ENCODE peak calls at places on chromosomes 6 and 20, in eight cellular contexts. One of them, this sample, is unnamed.

GRCh38 chr20:51382986-51383821 is 159.3 kb downstream of the NFATC2 start:
- DNase-seq in right lobe of liver: no peak
- DNase-seq in Peyer's patch: no peak
- DNase-seq in adrenal gland: no peak
- DNase-seq in body of pancreas: peak; percentile 76
- DNase-seq in H1: no peak
- DNase-seq in HCT116: no peak
- DNase-seq in endothelial cell of umbilical vein: peak; percentile 88
- DNase-seq in this sample: no peak

GRCh38 chr20:4074877-4075455 is 59.6 kb upstream of the RNF24 start:
- DNase-seq in right lobe of liver: no peak
- DNase-seq in Peyer's patch: no peak
- DNase-seq in adrenal gland: peak; percentile 11
- DNase-seq in body of pancreas: no peak
- DNase-seq in H1: no peak
- DNase-seq in HCT116: no peak
- DNase-seq in endothelial cell of umbilical vein: no peak
- DNase-seq in this sample: no peak

GRCh38 chr6:70967049-70967448 is 10.2 kb upstream of the B3GAT2 start:
- DNase-seq in right lobe of liver: no peak
- DNase-seq in Peyer's patch: no peak
- DNase-seq in adrenal gland: no peak
- DNase-seq in body of pancreas: no peak
- DNase-seq in H1: no peak
- DNase-seq in HCT116: no peak
- DNase-seq in endothelial cell of umbilical vein: no peak
- DNase-seq in this sample: no peak

GRCh38 chr6:134849920-134850447 is 99.9 kb downstream of the ALDH8A1 start:
- DNase-seq in right lobe of liver: peak; percentile 85
- DNase-seq in Peyer's patch: no peak
- DNase-seq in adrenal gland: no peak
- DNase-seq in body of pancreas: no peak
- DNase-seq in H1: no peak
- DNase-seq in HCT116: no peak
- DNase-seq in endothelial cell of umbilical vein: no peak
- DNase-seq in this sample: no peak

GRCh38 chr20:14709439-14709838 is 372.0 kb upstream of the FLRT3 start:
- DNase-seq in right lobe of liver: no peak
- DNase-seq in Peyer's patch: no peak
- DNase-seq in adrenal gland: no peak
- DNase-seq in body of pancreas: no peak
- DNase-seq in H1: no peak
- DNase-seq in HCT116: no peak
- DNase-seq in endothelial cell of umbilical vein: no peak
- DNase-seq in this sample: no peak

GRCh38 chr6:40222354-40222753 is 288.1 kb upstream of the MOCS1 start:
- DNase-seq in right lobe of liver: no peak
- DNase-seq in Peyer's patch: no peak
- DNase-seq in adrenal gland: no peak
- DNase-seq in body of pancreas: no peak
- DNase-seq in H1: no peak
- DNase-seq in HCT116: no peak
- DNase-seq in endothelial cell of umbilical vein: no peak
- DNase-seq in this sample: no peak

GRCh38 chr20:7500362-7500761 is 439.9 kb downstream of the HAO1 start:
- DNase-seq in right lobe of liver: no peak
- DNase-seq in Peyer's patch: no peak
- DNase-seq in adrenal gland: no peak
- DNase-seq in body of pancreas: no peak
- DNase-seq in H1: no peak
- DNase-seq in HCT116: no peak
- DNase-seq in endothelial cell of umbilical vein: no peak
- DNase-seq in this sample: no peak

GRCh38 chr6:15255481-15256414 is 9.9 kb downstream of the JARID2 start:
- DNase-seq in right lobe of liver: no peak
- DNase-seq in Peyer's patch: peak; percentile 57
- DNase-seq in adrenal gland: no peak
- DNase-seq in body of pancreas: no peak
- DNase-seq in H1: no peak
- DNase-seq in HCT116: no peak
- DNase-seq in endothelial cell of umbilical vein: no peak
- DNase-seq in this sample: no peak

GRCh38 chr6:121686611-121687023 is 251.2 kb downstream of the GJA1 start:
- DNase-seq in right lobe of liver: peak; percentile 50
- DNase-seq in Peyer's patch: no peak
- DNase-seq in adrenal gland: peak; percentile 15
- DNase-seq in body of pancreas: no peak
- DNase-seq in H1: peak; percentile 3
- DNase-seq in HCT116: no peak
- DNase-seq in endothelial cell of umbilical vein: no peak
- DNase-seq in this sample: no peak

GRCh38 chr6:157708239-157708638 is 114.8 kb upstream of the SNX9 start:
- DNase-seq in right lobe of liver: no peak
- DNase-seq in Peyer's patch: no peak
- DNase-seq in adrenal gland: no peak
- DNase-seq in body of pancreas: no peak
- DNase-seq in H1: no peak
- DNase-seq in HCT116: no peak
- DNase-seq in endothelial cell of umbilical vein: no peak
- DNase-seq in this sample: no peak

GRCh38 chr6:130885392-130886192 is 58.4 kb downstream of the SMLR1 start:
- DNase-seq in right lobe of liver: no peak
- DNase-seq in Peyer's patch: no peak
- DNase-seq in adrenal gland: peak; percentile 73
- DNase-seq in body of pancreas: peak; percentile 83
- DNase-seq in H1: no peak
- DNase-seq in HCT116: peak; percentile 80
- DNase-seq in endothelial cell of umbilical vein: peak; percentile 79
- DNase-seq in this sample: peak; percentile 72

GRCh38 chr6:45687570-45687969 is 309.8 kb upstream of the SUPT3H start:
- DNase-seq in right lobe of liver: no peak
- DNase-seq in Peyer's patch: no peak
- DNase-seq in adrenal gland: no peak
- DNase-seq in body of pancreas: no peak
- DNase-seq in H1: no peak
- DNase-seq in HCT116: no peak
- DNase-seq in endothelial cell of umbilical vein: no peak
- DNase-seq in this sample: no peak

GRCh38 chr6:2042951-2043648 is 202.3 kb downstream of the GMDS start:
- DNase-seq in right lobe of liver: no peak
- DNase-seq in Peyer's patch: no peak
- DNase-seq in adrenal gland: no peak
- DNase-seq in body of pancreas: no peak
- DNase-seq in H1: no peak
- DNase-seq in HCT116: no peak
- DNase-seq in endothelial cell of umbilical vein: no peak
- DNase-seq in this sample: no peak

GRCh38 chr20:12594410-12595130 is 414.2 kb upstream of the SPTLC3 start:
- DNase-seq in right lobe of liver: no peak
- DNase-seq in Peyer's patch: no peak
- DNase-seq in adrenal gland: no peak
- DNase-seq in body of pancreas: no peak
- DNase-seq in H1: no peak
- DNase-seq in HCT116: no peak
- DNase-seq in endothelial cell of umbilical vein: no peak
- DNase-seq in this sample: no peak

GRCh38 chr20:208937-209566 is 18.0 kb upstream of the DEFB129 start:
- DNase-seq in right lobe of liver: no peak
- DNase-seq in Peyer's patch: no peak
- DNase-seq in adrenal gland: peak; percentile 25
- DNase-seq in body of pancreas: peak; percentile 44
- DNase-seq in H1: no peak
- DNase-seq in HCT116: peak; percentile 38
- DNase-seq in endothelial cell of umbilical vein: peak; percentile 66
- DNase-seq in this sample: no peak

GRCh38 chr6:45783716-45784115 is 231.9 kb downstream of the CLIC5 start:
- DNase-seq in right lobe of liver: no peak
- DNase-seq in Peyer's patch: no peak
- DNase-seq in adrenal gland: no peak
- DNase-seq in body of pancreas: no peak
- DNase-seq in H1: no peak
- DNase-seq in HCT116: no peak
- DNase-seq in endothelial cell of umbilical vein: no peak
- DNase-seq in this sample: no peak

GRCh38 chr20:59458645-59459044 is 145.7 kb upstream of the PHACTR3 start:
- DNase-seq in right lobe of liver: no peak
- DNase-seq in Peyer's patch: no peak
- DNase-seq in adrenal gland: no peak
- DNase-seq in body of pancreas: no peak
- DNase-seq in H1: no peak
- DNase-seq in HCT116: no peak
- DNase-seq in endothelial cell of umbilical vein: no peak
- DNase-seq in this sample: no peak

GRCh38 chr6:84156306-84156705 is 71.1 kb downstream of the CEP162 start:
- DNase-seq in right lobe of liver: no peak
- DNase-seq in Peyer's patch: no peak
- DNase-seq in adrenal gland: no peak
- DNase-seq in body of pancreas: no peak
- DNase-seq in H1: no peak
- DNase-seq in HCT116: no peak
- DNase-seq in endothelial cell of umbilical vein: no peak
- DNase-seq in this sample: no peak

GRCh38 chr20:55488593-55488992 is 516.7 kb downstream of the CBLN4 start:
- DNase-seq in right lobe of liver: no peak
- DNase-seq in Peyer's patch: no peak
- DNase-seq in adrenal gland: no peak
- DNase-seq in body of pancreas: no peak
- DNase-seq in H1: no peak
- DNase-seq in HCT116: no peak
- DNase-seq in endothelial cell of umbilical vein: no peak
- DNase-seq in this sample: no peak

GRCh38 chr6:106223300-106223930 is 102.1 kb downstream of the ATG5 start:
- DNase-seq in right lobe of liver: no peak
- DNase-seq in Peyer's patch: no peak
- DNase-seq in adrenal gland: peak; percentile 39
- DNase-seq in body of pancreas: peak; percentile 46
- DNase-seq in H1: no peak
- DNase-seq in HCT116: peak; percentile 72
- DNase-seq in endothelial cell of umbilical vein: peak; percentile 75
- DNase-seq in this sample: peak; percentile 33

GRCh38 chr6:170448745-170449144 is 104.4 kb downstream of the PSMB1 start:
- DNase-seq in right lobe of liver: no peak
- DNase-seq in Peyer's patch: peak; percentile 25
- DNase-seq in adrenal gland: no peak
- DNase-seq in body of pancreas: no peak
- DNase-seq in H1: no peak
- DNase-seq in HCT116: no peak
- DNase-seq in endothelial cell of umbilical vein: no peak
- DNase-seq in this sample: no peak

DNA sequence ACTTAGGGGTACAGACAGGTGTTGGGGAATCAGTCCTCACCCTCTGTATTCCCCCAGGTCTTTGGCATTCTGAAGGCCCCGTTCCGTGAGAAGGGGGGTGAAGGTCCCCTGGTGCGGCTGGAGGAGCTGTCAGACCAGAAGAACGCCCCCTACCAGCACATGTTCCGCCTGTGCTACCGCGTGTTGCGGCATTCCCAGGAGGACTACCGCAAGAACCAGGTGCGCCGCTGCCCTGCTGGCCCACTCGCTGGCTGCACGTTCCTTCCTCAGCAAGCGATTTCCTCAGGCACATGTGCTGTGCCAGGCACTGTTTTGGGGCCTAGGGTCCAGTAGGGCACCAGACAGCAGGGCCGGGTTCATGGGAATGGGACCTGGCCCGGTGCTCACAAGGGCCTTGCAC is 44.4 kb downstream of the UQCC2 start:
- DNase-seq in right lobe of liver: no peak
- DNase-seq in Peyer's patch: no peak
- DNase-seq in adrenal gland: no peak
- DNase-seq in body of pancreas: no peak
- DNase-seq in H1: no peak
- DNase-seq in HCT116: no peak
- DNase-seq in endothelial cell of umbilical vein: no peak
- DNase-seq in this sample: no peak
- H3K36me3 ChIP-seq in right lobe of liver: no peaks in the 10 kb centered on the region
- H3K36me3 ChIP-seq in Peyer's patch: peaks cover 98% of the 10 kb centered on the region
- H3K36me3 ChIP-seq in adrenal gland: no peaks in the 10 kb centered on the region
- H3K36me3 ChIP-seq in body of pancreas: no peaks in the 10 kb centered on the region
- H3K36me3 ChIP-seq in H1: peaks cover 14% of the 10 kb centered on the region
- H3K36me3 ChIP-seq in HCT116: peaks cover 35% of the 10 kb centered on the region
- H3K36me3 ChIP-seq in endothelial cell of umbilical vein: peaks cover 22% of the 10 kb centered on the region
- H3K36me3 ChIP-seq in this sample: no peaks in the 10 kb centered on the region

DNA sequence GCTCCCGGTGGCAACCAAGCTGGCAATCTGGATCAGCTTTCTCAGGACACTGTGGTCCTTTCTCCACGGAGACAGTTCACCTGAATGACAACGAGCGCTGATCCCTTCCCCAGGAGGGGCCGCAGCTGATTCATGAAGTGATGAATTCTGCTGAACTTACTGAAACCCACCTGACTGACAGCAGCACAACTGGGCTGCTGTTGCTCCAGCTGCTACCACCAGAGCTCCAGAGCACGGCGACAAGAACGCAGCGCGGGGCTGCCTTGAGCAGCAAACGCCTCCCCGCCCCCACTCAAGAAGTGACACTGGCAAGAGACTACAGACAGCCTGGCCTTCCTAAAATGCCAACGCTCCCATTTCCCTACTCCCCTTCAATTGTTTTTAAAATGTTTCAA is 10.0 kb downstream of the PXDC1 start:
- DNase-seq in right lobe of liver: no peak
- DNase-seq in Peyer's patch: peak; percentile 18
- DNase-seq in adrenal gland: no peak
- DNase-seq in body of pancreas: no peak
- DNase-seq in H1: no peak
- DNase-seq in HCT116: no peak
- DNase-seq in endothelial cell of umbilical vein: no peak
- DNase-seq in this sample: no peak
- H3K4me1 ChIP-seq in right lobe of liver: no peaks in the 10 kb centered on the region
- H3K4me1 ChIP-seq in Peyer's patch: peaks cover 42% of the 10 kb centered on the region
- H3K4me1 ChIP-seq in adrenal gland: peaks cover 24% of the 10 kb centered on the region
- H3K4me1 ChIP-seq in body of pancreas: peaks cover 18% of the 10 kb centered on the region
- H3K4me1 ChIP-seq in H1: peaks cover 9% of the 10 kb centered on the region
- H3K4me1 ChIP-seq in HCT116: no peaks in the 10 kb centered on the region
- H3K4me1 ChIP-seq in endothelial cell of umbilical vein: peaks cover 76% of the 10 kb centered on the region
- H3K4me1 ChIP-seq in this sample: peaks cover 4% of the 10 kb centered on the region

GRCh38 chr6:7910654-7911344 is at the start of gene TXNDC5:
- DNase-seq in right lobe of liver: peak; percentile 88
- DNase-seq in Peyer's patch: peak; percentile 90
- DNase-seq in adrenal gland: peak; percentile 70
- DNase-seq in body of pancreas: peak; percentile 79
- DNase-seq in H1: no peak
- DNase-seq in HCT116: no peak
- DNase-seq in endothelial cell of umbilical vein: peak; percentile 77
- DNase-seq in this sample: peak; percentile 79
- TF ChIP-seq POLR2A in right lobe of liver: peak; percentile 76
- TF ChIP-seq POLR2A in Peyer's patch: no peak
- TF ChIP-seq POLR2A in adrenal gland: peak; percentile 59
- TF ChIP-seq POLR2A in body of pancreas: no peak
- TF ChIP-seq POLR2A in H1: peak; percentile 67
- TF ChIP-seq POLR2A in HCT116: peak; percentile 73
- TF ChIP-seq POLR2A in endothelial cell of umbilical vein: peak; percentile 76
- TF ChIP-seq POLR2A in this sample: no peak

DNA sequence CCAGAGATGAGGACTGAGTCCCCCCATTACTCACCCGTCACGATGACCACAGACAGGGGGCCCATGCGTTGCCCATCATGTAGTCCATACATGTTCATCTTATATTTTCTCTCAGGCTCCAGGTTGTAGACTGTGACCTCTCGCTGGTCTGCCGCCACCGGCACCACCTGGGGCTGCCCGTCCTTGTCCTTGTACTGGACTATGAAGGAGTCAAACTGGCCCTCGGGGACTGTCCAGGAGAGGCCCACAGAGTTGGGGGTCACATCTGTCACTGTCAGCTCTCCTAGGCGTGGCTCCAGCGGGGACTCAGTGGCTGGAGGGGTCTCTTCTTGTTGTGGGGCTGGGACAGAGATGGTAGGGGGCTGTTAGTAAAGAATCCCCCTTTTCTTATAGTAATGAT is 35.4 kb downstream of the CYP21A2 start:
- DNase-seq in right lobe of liver: no peak
- DNase-seq in Peyer's patch: no peak
- DNase-seq in adrenal gland: no peak
- DNase-seq in body of pancreas: no peak
- DNase-seq in H1: no peak
- DNase-seq in HCT116: no peak
- DNase-seq in endothelial cell of umbilical vein: no peak
- DNase-seq in this sample: peak; percentile 30
- H3K36me3 ChIP-seq in right lobe of liver: no peaks in the 10 kb centered on the region
- H3K36me3 ChIP-seq in Peyer's patch: peaks cover 7% of the 10 kb centered on the region
- H3K36me3 ChIP-seq in adrenal gland: no peaks in the 10 kb centered on the region
- H3K36me3 ChIP-seq in body of pancreas: no peaks in the 10 kb centered on the region
- H3K36me3 ChIP-seq in H1: no peaks in the 10 kb centered on the region
- H3K36me3 ChIP-seq in HCT116: no peaks in the 10 kb centered on the region
- H3K36me3 ChIP-seq in endothelial cell of umbilical vein: no peaks in the 10 kb centered on the region
- H3K36me3 ChIP-seq in this sample: no peaks in the 10 kb centered on the region